ENCODE peak calls at places on chromosomes 6 and 20, in nine cellular contexts. D, W, R, E, P, N, A, K and Y are unnamed samples. For H3K27me3, the result is how much of the 10 kb centered on the place peaks cover.

GRCh38 chr6:149961728-149962425 is 1.9 kb upstream of the ULBP1 start:
- DNase-seq in K (peak), A (no peak), P (no peak), D (no peak), R (no peak), W (no peak), E (no peak), N (peak), Y (no peak)

GRCh38 chr6:3137057-3137777 is 18.7 kb downstream of the BPHL start:
- DNase-seq in N (no peak), A (no peak), R (no peak), E (peak), W (no peak), K (no peak), P (no peak), D (no peak), Y (no peak)

GRCh38 chr6:3721810-3722209 is 29.7 kb downstream of the PXDC1 start:
- DNase-seq in K (no peak), D (no peak), W (no peak), P (no peak), E (no peak), A (no peak), N (no peak), R (no peak), Y (no peak)

GRCh38 chr20:39048000-39048696 is 86.0 kb downstream of the DHX35 start:
- DNase-seq in E (peak), D (peak), P (peak), A (peak), N (peak), K (peak), W (no peak), R (peak), Y (peak)

GRCh38 chr6:89197141-89197540 is 20.0 kb downstream of the GABRR1 start:
- DNase-seq in D (no peak), K (peak), N (no peak), R (no peak), W (no peak), E (no peak), P (no peak), A (no peak), Y (no peak)

GRCh38 chr6:23547851-23548250 is 578.2 kb upstream of the NRSN1 start:
- DNase-seq in R (no peak), A (no peak), W (no peak), E (no peak), D (peak), N (no peak), K (no peak), P (no peak), Y (no peak)

GRCh38 chr20:31861346-31862156 is 8.8 kb downstream of the DUSP15 start:
- DNase-seq in N (peak), R (peak), K (no peak), P (peak), A (peak), E (no peak), W (no peak), D (peak), Y (peak)

GRCh38 chr20:9294081-9294480 is 220.3 kb upstream of the LAMP5 start:
- DNase-seq in K (no peak), P (no peak), D (no peak), E (no peak), W (peak), R (peak), A (no peak), N (peak), Y (no peak)

GRCh38 chr20:19786311-19786710 is 28.3 kb downstream of the RIN2 start:
- DNase-seq in K (no peak), P (no peak), D (no peak), E (no peak), R (peak), A (no peak), W (peak), N (peak), Y (no peak)

GRCh38 chr20:1987826-1988225 is 6.0 kb downstream of the PDYN start:
- DNase-seq in P (no peak), K (no peak), N (peak), W (no peak), R (peak), E (no peak), A (no peak), D (no peak), Y (no peak)

GRCh38 chr6:43739642-43740091 is 30.3 kb upstream of the VEGFA start:
- DNase-seq in E (peak), N (no peak), A (no peak), D (no peak), K (no peak), W (no peak), R (no peak), P (no peak), Y (no peak)

GRCh38 chr6:149884215-149884614 is 13.7 kb downstream of the RAET1E start:
- DNase-seq in A (no peak), N (no peak), R (peak), D (no peak), E (no peak), K (no peak), W (no peak), P (no peak), Y (no peak)

GRCh38 chr20:4681971-4682370 is 39.7 kb upstream of the PRND start:
- DNase-seq in W (no peak), A (no peak), P (no peak), K (no peak), D (no peak), N (peak), R (peak), E (no peak), Y (no peak)

GRCh38 chr6:12363651-12364381 is 73.7 kb downstream of the EDN1 start:
- DNase-seq in P (no peak), W (no peak), E (peak), K (peak), R (no peak), N (no peak), A (no peak), D (no peak), Y (peak)

GRCh38 chr6:19836799-19837510 is at the start of gene ID4:
- DNase-seq in P (peak), N (peak), A (no peak), E (peak), D (peak), K (no peak), W (peak), R (peak), Y (no peak)

GRCh38 chr6:75334266-75335040 is 49.9 kb upstream of the TMEM30A start:
- DNase-seq in P (peak), R (peak), K (no peak), E (no peak), W (peak), N (peak), A (no peak), D (peak), Y (no peak)

GRCh38 chr6:19838442-19839236 is 1.5 kb downstream of the ID4 start:
- DNase-seq in E (no peak), P (peak), D (peak), R (peak), K (no peak), A (no peak), N (peak), W (no peak), Y (peak)

DNA sequence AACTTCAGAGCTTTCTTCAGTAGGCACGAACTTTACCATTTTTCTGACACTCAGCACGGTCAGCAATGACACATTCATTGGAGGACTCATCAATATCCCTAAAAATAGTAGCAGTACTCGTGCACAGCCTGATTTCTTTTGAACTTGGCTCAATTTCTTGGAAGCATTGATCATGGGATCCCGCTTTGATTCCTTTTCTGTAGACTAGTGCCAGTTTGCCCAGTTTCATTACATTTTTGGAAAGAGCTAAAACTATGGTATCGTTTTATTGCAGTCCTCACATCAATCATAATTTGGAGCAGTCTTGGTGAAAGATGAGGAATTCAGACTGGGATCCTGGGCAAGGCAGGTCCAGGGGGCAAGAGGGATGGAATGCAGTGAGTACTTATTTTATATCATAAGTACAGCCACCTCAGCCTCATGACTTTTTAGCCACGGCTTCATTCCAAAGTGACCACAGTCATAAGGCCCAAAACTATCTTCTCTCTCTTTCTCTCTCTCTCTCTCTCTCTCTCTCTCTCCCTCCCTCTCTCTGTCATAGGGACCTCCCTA is 170.9 kb upstream of the AKAP12 start:
- DNase-seq in K (no peak), E (no peak), A (no peak), P (no peak), R (peak), D (no peak), N (peak), W (no peak), Y (no peak)
- H3K27me3 ChIP-seq in K (under half), E (under half), A (under half), P (under half), R (under half), D (under half), N (under half), W (under half), Y (under half)

GRCh38 chr20:46108976-46109375 is 9.1 kb upstream of the CD40 start:
- DNase-seq in N (no peak), W (no peak), P (no peak), A (no peak), R (no peak), K (no peak), E (no peak), D (no peak), Y (no peak)
- H3K4me3 ChIP-seq in N (no peak), W (no peak), P (no peak), A (no peak), R (no peak), K (peak), E (no peak), D (no peak), Y (no peak)

DNA sequence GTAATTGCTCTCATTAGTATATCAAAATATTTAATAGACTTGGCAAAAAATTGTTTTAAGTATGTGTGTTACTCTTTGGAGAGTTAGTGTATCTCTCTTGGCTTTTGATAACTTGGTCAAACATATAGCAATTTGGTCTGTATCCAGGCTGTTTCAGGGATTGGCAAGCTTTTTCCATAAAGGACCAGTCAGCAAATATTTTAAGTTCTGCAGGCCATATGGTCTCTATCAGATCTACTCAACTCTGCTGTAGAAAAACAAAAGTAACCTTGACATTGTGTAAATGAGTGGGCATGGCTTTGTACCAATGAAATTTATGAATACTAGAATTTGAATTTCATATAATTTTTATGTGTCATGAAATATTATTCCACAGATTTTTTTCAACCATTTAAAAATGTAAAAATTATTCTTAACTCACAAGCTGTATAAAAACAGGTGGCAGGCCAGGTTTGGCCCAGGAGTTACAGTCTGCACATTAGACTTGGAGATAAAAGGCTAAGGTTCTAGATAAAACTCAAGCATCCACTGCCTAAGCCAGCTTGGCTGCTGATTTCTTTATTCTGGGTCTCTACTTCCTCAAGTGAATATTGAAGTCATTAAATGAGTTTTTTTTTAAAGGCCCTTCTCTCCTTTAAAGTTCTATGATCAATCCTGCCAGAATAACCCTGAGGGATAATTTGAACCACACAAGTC is 13.7 kb downstream of the GSTA4 start:
- DNase-seq in P (no peak), R (no peak), N (no peak), K (no peak), A (no peak), D (no peak), E (no peak), W (no peak), Y (no peak)
- H3K27me3 ChIP-seq in P (under half), R (under half), N (under half), K (under half), A (under half), D (under half), E (under half), W (under half), Y (under half)

GRCh38 chr6:28867078-28867414 is 56.7 kb downstream of the TRIM27 start:
- DNase-seq in R (peak), N (no peak), K (no peak), P (no peak), D (no peak), A (no peak), W (no peak), E (no peak), Y (no peak)
- H3K4me3 ChIP-seq in R (peak), N (peak), K (peak), P (peak), D (peak), A (peak), W (peak), E (peak), Y (peak)